ENCODE peak calls at places on chromosomes 6 and 20, in nine cellular contexts. K, Z, C, X, O, G, U, E and P are unnamed samples.

GRCh38 chr6:47478233-47479155 is 905 bp downstream of the CD2AP start:
- DNase-seq in O (no peak), U (no peak), G (no peak), X (peak; percentile 31), C (peak; percentile 34), E (peak; percentile 71), K (peak; percentile 38), Z (no peak), P (peak; percentile 30)

GRCh38 chr6:18126116-18126515 is 3.6 kb upstream of the NHLRC1 start:
- DNase-seq in O (no peak), C (no peak), Z (no peak), E (no peak), X (no peak), K (peak; percentile 18), G (no peak), U (no peak), P (no peak)

GRCh38 chr6:135314543-135314942 is 133.4 kb downstream of the MYB start:
- DNase-seq in C (no peak), Z (no peak), U (no peak), E (no peak), X (no peak), K (no peak), G (no peak), O (no peak), P (no peak)

GRCh38 chr6:56541736-56542366 is 100.8 kb downstream of the DST start:
- DNase-seq in G (no peak), Z (no peak), E (no peak), U (no peak), X (no peak), O (no peak), C (no peak), K (no peak), P (no peak)

GRCh38 chr6:167702241-167702827 is 124.4 kb upstream of the AFDN start:
- DNase-seq in Z (no peak), E (peak; percentile 65), G (no peak), O (no peak), X (no peak), U (no peak), K (no peak), C (no peak), P (no peak)

GRCh38 chr6:43532201-43532600 is 15.3 kb downstream of the POLR1C start:
- DNase-seq in O (no peak), C (no peak), U (no peak), K (no peak), Z (no peak), G (no peak), X (no peak), E (no peak), P (peak; percentile 28)

GRCh38 chr6:103797738-103798137 is 1062.0 kb downstream of the HACE1 start:
- DNase-seq in G (no peak), E (peak; percentile 67), U (no peak), C (no peak), O (no peak), X (no peak), K (peak; percentile 10), Z (no peak), P (no peak)

GRCh38 chr6:159931112-159931511 is 37.8 kb upstream of the IGF2R start:
- DNase-seq in X (no peak), U (no peak), Z (no peak), C (no peak), K (no peak), G (peak; percentile 20), O (no peak), E (no peak), P (no peak)

GRCh38 chr6:5517781-5518180 is 256.5 kb downstream of the FARS2 start:
- DNase-seq in C (no peak), E (peak; percentile 18), U (no peak), X (no peak), Z (no peak), K (no peak), G (peak; percentile 16), O (no peak), P (no peak)

GRCh38 chr20:31595654-31596411 is 9.3 kb upstream of the ID1 start:
- DNase-seq in U (peak; percentile 88), C (no peak), G (no peak), O (no peak), X (peak; percentile 97), E (no peak), Z (peak; percentile 91), K (peak; percentile 95), P (peak; percentile 86)

GRCh38 chr20:53773792-53774371 is 180.2 kb upstream of the ZNF217 start:
- DNase-seq in E (no peak), C (no peak), O (peak; percentile 89), K (peak; percentile 97), G (no peak), U (no peak), Z (peak; percentile 84), X (peak; percentile 100), P (peak; percentile 97)

GRCh38 chr6:35602133-35602946 is 86.4 kb downstream of the FKBP5 start:
- DNase-seq in C (no peak), Z (peak; percentile 41), U (peak; percentile 76), K (peak; percentile 82), X (peak; percentile 48), O (no peak), G (no peak), E (no peak), P (peak; percentile 32)

GRCh38 chr20:32326507-32326851 is 31.7 kb upstream of the ASXL1 start:
- DNase-seq in K (peak; percentile 26), U (no peak), Z (no peak), C (no peak), G (no peak), E (no peak), X (peak; percentile 7), O (no peak), P (peak; percentile 44)

GRCh38 chr6:41546475-41546865 is 289 bp downstream of the FOXP4 start:
- DNase-seq in K (no peak), O (peak; percentile 37), E (peak; percentile 37), X (peak; percentile 53), C (no peak), G (peak; percentile 53), U (no peak), Z (no peak), P (no peak)

GRCh38 chr20:6818033-6818808 is 50.7 kb downstream of the BMP2 start:
- DNase-seq in C (no peak), E (no peak), O (no peak), G (no peak), K (peak; percentile 44), U (no peak), Z (no peak), X (peak; percentile 6), P (no peak)

GRCh38 chr20:9442858-9443257 is 71.5 kb upstream of the LAMP5 start:
- DNase-seq in O (no peak), X (no peak), C (no peak), G (no peak), U (no peak), K (peak; percentile 22), E (no peak), Z (no peak), P (peak; percentile 56)

GRCh38 chr6:96626749-96627353 is 63.9 kb downstream of the FHL5 start:
- DNase-seq in Z (no peak), G (no peak), X (peak; percentile 56), E (peak; percentile 92), C (no peak), K (peak; percentile 77), U (no peak), O (peak; percentile 49), P (peak; percentile 38)

GRCh38 chr6:134363323-134364039 is 45.6 kb upstream of the SGK1 start:
- DNase-seq in G (no peak), O (no peak), K (peak; percentile 75), E (no peak), U (no peak), X (peak; percentile 81), C (no peak), Z (peak; percentile 71), P (peak; percentile 91)

GRCh38 chr6:128648022-128648598 is 127.7 kb upstream of the PTPRK start:
- DNase-seq in G (no peak), C (no peak), Z (no peak), U (no peak), X (no peak), O (no peak), K (no peak), E (no peak), P (no peak)

GRCh38 chr20:9978395-9979004 is 56.3 kb upstream of the ANKEF1 start:
- DNase-seq in X (peak; percentile 84), O (peak; percentile 69), K (peak; percentile 96), C (peak; percentile 36), Z (peak; percentile 71), U (peak; percentile 66), E (peak; percentile 94), G (peak; percentile 0), P (peak; percentile 89)

GRCh38 chr6:150800596-150801310 is 64.7 kb upstream of the MTHFD1L start:
- DNase-seq in G (no peak), X (no peak), Z (no peak), K (no peak), E (no peak), U (no peak), C (no peak), O (no peak), P (peak; percentile 26)

GRCh38 chr20:37901667-37902503 is 1.0 kb upstream of the VSTM2L start:
- DNase-seq in G (no peak), C (no peak), X (peak; percentile 83), U (no peak), E (no peak), O (no peak), Z (no peak), K (peak; percentile 92), P (peak; percentile 60)

GRCh38 chr6:36616888-36617521 is 22.8 kb downstream of the SRSF3 start:
- DNase-seq in Z (no peak), C (no peak), O (peak; percentile 64), U (peak; percentile 40), K (no peak), E (no peak), G (no peak), X (no peak), P (no peak)

GRCh38 chr6:154167163-154167562 is 128.1 kb downstream of the OPRM1 start:
- DNase-seq in O (no peak), X (no peak), C (no peak), U (no peak), K (no peak), G (no peak), E (peak; percentile 62), Z (no peak), P (no peak)

GRCh38 chr6:149077208-149077607 is 240.3 kb upstream of the TAB2 start:
- DNase-seq in C (no peak), E (no peak), U (no peak), X (peak; percentile 46), K (peak; percentile 98), Z (peak; percentile 68), O (no peak), G (no peak), P (peak; percentile 92)

GRCh38 chr6:41306187-41306854 is 19.8 kb upstream of the TREM1 start:
- DNase-seq in C (peak; percentile 6), O (peak; percentile 61), G (peak; percentile 20), K (peak; percentile 74), X (no peak), E (peak; percentile 31), U (peak; percentile 24), Z (no peak), P (peak; percentile 49)

GRCh38 chr6:137165375-137166246 is 7.8 kb downstream of the IL22RA2 start:
- DNase-seq in C (peak; percentile 30), E (no peak), Z (no peak), G (no peak), K (peak; percentile 33), U (no peak), X (no peak), O (no peak), P (no peak)

GRCh38 chr6:137172734-137173431 is 561 bp downstream of the IL22RA2 start:
- DNase-seq in U (no peak), X (no peak), K (no peak), C (no peak), E (no peak), O (no peak), G (no peak), Z (no peak), P (no peak)